ENCODE peak calls at places on chromosomes 11 and 22, in five cellular contexts. R, H, O, F and G are unnamed samples.

GRCh38 chr11:103586756-103587155 is 449.7 kb upstream of the DDI1 start:
- DNase-seq in R (no peak), H (no peak), O (no peak), F (no peak), G (no peak)

GRCh38 chr11:32307449-32307848 is 127.9 kb downstream of the WT1 start:
- DNase-seq in R (no peak), H (no peak), O (no peak), F (no peak), G (no peak)

GRCh38 chr11:15558513-15559181 is 443.9 kb downstream of the INSC start:
- DNase-seq in R (no peak), H (no peak), O (no peak), F (no peak), G (no peak)

GRCh38 chr11:57143459-57143858 is 38.3 kb upstream of the LRRC55 start:
- DNase-seq in R (no peak), H (no peak), O (no peak), F (no peak), G (no peak)

GRCh38 chr11:124143034-124143433 is 27.8 kb downstream of the VWA5A start:
- DNase-seq in R (no peak), H (no peak), O (no peak), F (no peak), G (no peak)

GRCh38 chr22:50061824-50062355 is 3.8 kb upstream of the TTLL8 start:
- DNase-seq in R (no peak), H (no peak), O (no peak), F (no peak), G (no peak)

GRCh38 chr11:10651579-10652361 is 41.8 kb downstream of the IRAG1 start:
- DNase-seq in R (peak; percentile 74), H (no peak), O (no peak), F (no peak), G (no peak)

GRCh38 chr11:12841946-12842630 is 167.0 kb upstream of the RASSF10 start:
- DNase-seq in R (no peak), H (peak; percentile 78), O (no peak), F (no peak), G (no peak)

GRCh38 chr11:76086713-76087635 is 119.3 kb downstream of the WNT11 start:
- DNase-seq in R (no peak), H (no peak), O (no peak), F (no peak), G (no peak)

GRCh38 chr22:37229805-37230672 is 14.0 kb downstream of the RAC2 start:
- DNase-seq in R (peak; percentile 67), H (peak; percentile 38), O (no peak), F (no peak), G (no peak)

GRCh38 chr22:46547883-46548244 is 10.4 kb upstream of the CELSR1 start:
- DNase-seq in R (peak; percentile 83), H (peak; percentile 84), O (no peak), F (no peak), G (no peak)

GRCh38 chr11:83410605-83411565 is 124.7 kb upstream of the CCDC90B start:
- DNase-seq in R (no peak), H (no peak), O (no peak), F (no peak), G (no peak)

GRCh38 chr11:30196400-30197206 is 34.2 kb upstream of the FSHB start:
- DNase-seq in R (peak; percentile 67), H (peak; percentile 68), O (peak; percentile 83), F (peak; percentile 84), G (peak; percentile 20)

GRCh38 chr11:1225386-1226225 is 2.7 kb downstream of the MUC5B start:
- DNase-seq in R (peak; percentile 60), H (no peak), O (peak; percentile 31), F (no peak), G (peak; percentile 2)

GRCh38 chr11:723120-723883 is 17.3 kb downstream of the EPS8L2 start:
- DNase-seq in R (no peak), H (peak; percentile 68), O (peak; percentile 38), F (no peak), G (peak; percentile 43)

GRCh38 chr22:43543522-43544281 is 131.9 kb downstream of the MPPED1 start:
- DNase-seq in R (no peak), H (no peak), O (peak; percentile 15), F (no peak), G (no peak)

GRCh38 chr11:61791737-61792309 is 576 bp downstream of the TMEM258 start:
- DNase-seq in R (peak; percentile 77), H (peak; percentile 96), O (no peak), F (no peak), G (peak; percentile 76)

GRCh38 chr11:80285076-80285790 is 844.4 kb upstream of the TENM4 start:
- DNase-seq in R (no peak), H (peak; percentile 3), O (no peak), F (no peak), G (no peak)

GRCh38 chr22:36246718-36247117 is 6.2 kb upstream of the APOL1 start:
- DNase-seq in R (no peak), H (no peak), O (no peak), F (no peak), G (no peak)

GRCh38 chr22:21961886-21962654 is 9.4 kb upstream of the PPM1F start:
- DNase-seq in R (no peak), H (peak; percentile 20), O (no peak), F (no peak), G (no peak)

DNA sequence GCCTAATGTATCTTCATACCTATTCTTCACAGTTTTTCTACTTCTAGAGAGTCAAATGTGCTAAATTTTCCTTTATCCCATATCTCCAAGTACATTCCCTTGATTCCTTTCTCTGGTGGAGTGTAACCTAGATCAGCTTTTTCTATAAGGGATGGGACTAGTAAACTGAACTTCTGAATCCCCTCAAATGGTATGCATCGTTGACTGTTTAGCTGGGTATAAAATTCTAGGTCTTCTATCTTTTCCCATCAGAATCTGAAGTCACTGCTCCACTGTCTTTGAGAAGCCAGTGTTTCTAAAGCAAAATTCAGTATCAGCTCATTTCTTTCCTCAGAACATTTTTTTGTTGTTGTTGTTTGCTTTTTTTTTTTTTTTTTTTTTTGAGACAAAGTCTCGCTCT is 1256.8 kb downstream of the BRD1 start:
- DNase-seq in R (no peak), H (no peak), O (no peak), F (no peak), G (no peak)
- H3K4me1 ChIP-seq in R (no peaks in the 10 kb centered on the region), H (no peaks in the 10 kb centered on the region), O (no peaks in the 10 kb centered on the region), F (no peaks in the 10 kb centered on the region), G (no peaks in the 10 kb centered on the region)

DNA sequence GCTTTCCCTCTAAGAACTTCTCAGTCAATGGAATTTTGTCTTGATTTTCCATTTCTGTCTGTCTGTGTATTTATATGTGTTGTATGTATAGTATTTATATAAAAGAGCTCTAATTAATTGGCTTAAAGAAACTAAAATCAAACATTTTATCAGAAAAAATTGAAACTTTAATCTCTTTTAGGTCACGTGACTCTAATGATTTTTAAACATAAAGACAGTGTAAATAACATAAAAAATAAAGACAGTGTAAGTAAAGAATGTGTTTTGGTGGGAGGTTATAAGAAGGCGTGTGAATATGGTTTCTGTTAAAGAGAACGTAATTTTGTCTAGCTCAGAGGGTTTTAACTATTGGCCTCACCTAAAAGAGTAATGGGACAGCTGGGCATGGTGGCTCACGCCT is 2.4 kb downstream of the JAML start:
- DNase-seq in R (no peak), H (no peak), O (no peak), F (no peak), G (no peak)
- H3K4me1 ChIP-seq in R (no peaks in the 10 kb centered on the region), H (peaks cover 5% of the 10 kb centered on the region), O (no peaks in the 10 kb centered on the region), F (no peaks in the 10 kb centered on the region), G (no peaks in the 10 kb centered on the region)

DNA sequence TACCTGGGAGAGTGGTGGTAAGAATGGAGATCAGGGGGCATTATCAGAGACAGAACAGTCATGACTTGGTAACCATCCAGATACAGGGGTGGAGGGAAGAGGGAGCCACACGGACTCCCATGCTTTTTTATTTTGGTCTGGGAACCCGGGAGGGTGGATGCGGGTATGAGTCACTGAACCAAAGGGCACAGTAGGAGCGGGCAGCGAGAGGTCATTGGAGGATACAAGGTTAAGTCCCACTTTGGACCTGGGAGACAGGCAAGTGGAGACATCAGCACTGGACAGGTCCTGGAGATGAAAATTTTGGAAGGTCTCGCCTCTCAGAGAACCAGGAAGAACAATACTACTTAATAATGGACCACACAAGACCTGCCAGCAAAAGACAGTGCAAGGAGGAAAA is 6.7 kb downstream of the HDHD5 start:
- DNase-seq in R (no peak), H (no peak), O (no peak), F (no peak), G (no peak)
- H3K4me1 ChIP-seq in R (peaks cover 3% of the 10 kb centered on the region), H (peaks cover 5% of the 10 kb centered on the region), O (no peaks in the 10 kb centered on the region), F (no peaks in the 10 kb centered on the region), G (no peaks in the 10 kb centered on the region)

GRCh38 chr11:34953955-34954354 is 37.5 kb downstream of the PDHX start:
- DNase-seq in R (no peak), H (no peak), O (no peak), F (no peak), G (no peak)
- H3K4me1 ChIP-seq in R (no peaks in the 10 kb centered on the region), H (no peaks in the 10 kb centered on the region), O (no peaks in the 10 kb centered on the region), F (no peaks in the 10 kb centered on the region), G (no peaks in the 10 kb centered on the region)

GRCh38 chr11:120395778-120396177 is 59.6 kb downstream of the ARHGEF12 start:
- DNase-seq in R (no peak), H (no peak), O (no peak), F (no peak), G (no peak)

GRCh38 chr11:120401506-120401905 is 65.3 kb downstream of the ARHGEF12 start:
- DNase-seq in R (no peak), H (no peak), O (no peak), F (no peak), G (no peak)

GRCh38 chr11:120398184-120398583 is 62.0 kb downstream of the ARHGEF12 start:
- DNase-seq in R (no peak), H (peak; percentile 69), O (no peak), F (no peak), G (no peak)

GRCh38 chr11:120400564-120401364 is 64.6 kb downstream of the ARHGEF12 start:
- DNase-seq in R (no peak), H (peak; percentile 96), O (no peak), F (no peak), G (no peak)

DNA sequence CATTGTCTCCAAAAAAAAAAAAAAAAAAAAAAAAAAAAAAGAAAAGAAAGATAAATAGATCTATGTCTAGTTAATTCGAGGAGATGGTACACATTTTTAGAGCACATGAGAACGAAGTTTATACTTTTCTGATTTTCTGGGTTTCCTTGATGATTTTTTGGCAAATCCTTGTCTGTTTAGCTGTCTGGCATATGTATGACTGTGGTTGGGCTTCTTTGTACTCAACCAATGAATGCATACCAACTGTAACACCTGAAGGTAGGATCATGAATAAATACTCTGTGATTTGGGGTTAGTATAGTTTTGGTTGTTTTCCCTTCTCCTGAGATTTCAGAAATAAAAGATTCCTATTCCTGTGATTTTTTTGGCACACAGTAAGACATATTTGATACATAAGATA is 63.1 kb downstream of the ARHGEF12 start:
- DNase-seq in R (no peak), H (no peak), O (no peak), F (no peak), G (no peak)
- H3K4me1 ChIP-seq in R (peaks cover 14% of the 10 kb centered on the region), H (peaks cover 16% of the 10 kb centered on the region), O (peaks cover under 1% of the 10 kb centered on the region), F (no peaks in the 10 kb centered on the region), G (no peaks in the 10 kb centered on the region)

GRCh38 chr22:31100762-31101525 is 6.4 kb downstream of the SELENOM start:
- DNase-seq in R (no peak), H (no peak), O (no peak), F (no peak), G (no peak)
- H3K4me1 ChIP-seq in R (peaks cover 85% of the 10 kb centered on the region), H (peaks cover 4% of the 10 kb centered on the region), O (peaks cover 3% of the 10 kb centered on the region), F (peaks cover 8% of the 10 kb centered on the region), G (no peaks in the 10 kb centered on the region)